ENCODE peak calls at places on chromosomes 3 and 15, in four cellular contexts. Q is A549, E is WTC11, M is K562. B is an unnamed sample.

GRCh38 chr15:31292391-31293020 is 34.1 kb upstream of the KLF13 start:
- DNase-seq in Q (no peak), E (no peak), M (no peak), B (peak; percentile 71)

GRCh38 chr3:186670148-186670547 is 4.3 kb downstream of the HRG start:
- DNase-seq in Q (no peak), E (no peak), M (no peak), B (no peak)

GRCh38 chr15:64634576-64635485 is 140.6 kb downstream of the RBPMS2 start:
- DNase-seq in Q (peak; percentile 59), E (peak; percentile 64), M (no peak), B (peak; percentile 72)

GRCh38 chr3:185992801-185993467 is 55.1 kb upstream of the TRA2B start:
- DNase-seq in Q (no peak), E (no peak), M (no peak), B (no peak)

GRCh38 chr3:130679218-130679617 is 67.4 kb downstream of the PIK3R4 start:
- DNase-seq in Q (no peak), E (no peak), M (no peak), B (no peak)

GRCh38 chr3:16596352-16597032 is 8.7 kb downstream of the DAZL start:
- DNase-seq in Q (no peak), E (no peak), M (no peak), B (no peak)

GRCh38 chr3:14921811-14922705 is 25.3 kb upstream of the NR2C2 start:
- DNase-seq in Q (no peak), E (no peak), M (no peak), B (no peak)

GRCh38 chr3:66534304-66534703 is 33.5 kb upstream of the LRIG1 start:
- DNase-seq in Q (no peak), E (no peak), M (no peak), B (no peak)

GRCh38 chr3:33044676-33045075 is 52.3 kb downstream of the GLB1 start:
- DNase-seq in Q (no peak), E (no peak), M (no peak), B (no peak)

GRCh38 chr3:37287776-37288175 is 113.4 kb upstream of the LRRFIP2 start:
- DNase-seq in Q (no peak), E (no peak), M (no peak), B (no peak)

GRCh38 chr3:110423276-110423675 is 648.3 kb upstream of the NECTIN3 start:
- DNase-seq in Q (no peak), E (no peak), M (no peak), B (no peak)

GRCh38 chr3:184584001-184584891 is 22.7 kb downstream of the EPHB3 start:
- DNase-seq in Q (no peak), E (peak; percentile 64), M (no peak), B (no peak)

GRCh38 chr15:90087454-90088154 is 14.7 kb downstream of the IDH2 start:
- DNase-seq in Q (peak; percentile 85), E (no peak), M (peak; percentile 81), B (peak; percentile 36)

GRCh38 chr15:90084876-90085423 is 17.3 kb downstream of the IDH2 start:
- DNase-seq in Q (no peak), E (no peak), M (no peak), B (no peak)

GRCh38 chr15:90085565-90085964 is 16.7 kb downstream of the IDH2 start:
- DNase-seq in Q (no peak), E (no peak), M (no peak), B (no peak)

GRCh38 chr15:90083954-90084607 is 18.2 kb downstream of the IDH2 start:
- DNase-seq in Q (no peak), E (no peak), M (no peak), B (no peak)

DNA sequence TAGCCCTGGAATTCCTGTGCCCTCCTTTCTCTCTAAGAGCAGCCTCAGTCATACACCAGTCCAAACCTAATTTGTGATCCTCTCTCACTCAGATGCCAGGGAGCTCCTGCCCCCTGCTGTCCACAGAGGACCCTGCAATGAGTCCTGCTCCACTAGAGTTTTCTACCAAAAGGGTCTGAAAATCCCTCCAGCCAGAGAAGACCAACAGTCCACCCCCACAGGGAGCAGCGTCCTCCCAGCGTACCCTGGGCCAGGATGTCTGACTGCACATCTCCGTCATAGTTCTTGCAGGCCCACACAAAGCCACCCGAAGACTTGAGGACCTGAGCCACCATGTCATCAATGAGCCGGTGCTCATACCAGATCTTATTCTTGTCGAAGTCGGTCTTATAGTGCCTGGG is 15.4 kb downstream of the IDH2 start:
- DNase-seq in Q (peak; percentile 68), E (peak; percentile 68), M (peak; percentile 74), B (peak; percentile 44)
- TF ChIP-seq HMGXB4 in Q (no peak), E (no peak), M (no peak), B (no peak)

GRCh38 chr15:71154607-71155200 is 39.4 kb downstream of the THSD4 start:
- DNase-seq in Q (no peak), E (no peak), M (no peak), B (no peak)
- TF ChIP-seq HMGXB4 in Q (no peak), E (no peak), M (no peak), B (no peak)

DNA sequence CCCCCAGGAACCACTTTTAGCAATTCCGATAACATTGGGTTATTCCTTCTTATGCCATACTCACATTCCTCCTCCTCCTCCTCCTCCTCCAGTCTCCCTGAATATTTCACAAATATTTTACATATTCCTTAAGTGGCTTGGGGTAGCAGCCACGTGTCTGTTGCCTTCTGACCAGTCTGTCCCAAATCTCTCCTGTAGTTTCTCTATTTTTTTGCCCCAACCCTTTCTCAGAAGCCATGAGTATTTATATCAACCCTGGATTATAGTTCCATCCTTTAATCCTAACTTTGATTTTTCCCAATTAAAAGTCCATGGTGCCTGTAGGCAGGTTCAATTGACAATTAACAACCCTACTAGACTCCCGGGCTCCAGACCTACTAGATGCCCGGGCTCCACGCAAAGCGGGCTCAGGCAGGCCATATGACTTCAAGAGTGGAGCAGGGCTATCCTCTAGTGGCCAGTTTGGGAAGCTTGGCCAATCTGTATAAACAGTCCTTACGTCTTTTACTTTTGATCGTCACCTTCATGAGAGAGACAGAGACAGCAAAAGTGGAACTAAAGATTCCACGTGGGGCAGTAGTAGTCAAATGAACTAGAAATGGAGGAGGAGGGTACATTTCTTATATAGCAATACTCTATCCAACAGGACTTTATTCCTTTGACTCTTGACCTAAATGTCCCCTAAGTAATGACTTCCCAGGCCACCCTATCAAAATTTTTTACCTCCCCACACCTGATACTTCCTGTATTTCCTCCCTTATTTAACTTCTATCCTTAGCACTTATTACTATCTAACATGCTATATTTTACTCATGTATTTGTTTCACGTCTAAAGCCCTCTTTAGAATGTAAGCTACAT is 69.7 kb downstream of the USF3 start:
- DNase-seq in Q (peak; percentile 82), E (peak; percentile 76), M (peak; percentile 36), B (peak; percentile 61)
- TF ChIP-seq HMGXB4 in Q (no peak), E (no peak), M (no peak), B (peak; percentile 64)

GRCh38 chr3:197168606-197169005 is 129.8 kb downstream of the DLG1 start:
- DNase-seq in Q (peak; percentile 8), E (no peak), M (peak; percentile 47), B (no peak)
- TF ChIP-seq HMGXB4 in Q (no peak), E (no peak), M (no peak), B (no peak)

DNA sequence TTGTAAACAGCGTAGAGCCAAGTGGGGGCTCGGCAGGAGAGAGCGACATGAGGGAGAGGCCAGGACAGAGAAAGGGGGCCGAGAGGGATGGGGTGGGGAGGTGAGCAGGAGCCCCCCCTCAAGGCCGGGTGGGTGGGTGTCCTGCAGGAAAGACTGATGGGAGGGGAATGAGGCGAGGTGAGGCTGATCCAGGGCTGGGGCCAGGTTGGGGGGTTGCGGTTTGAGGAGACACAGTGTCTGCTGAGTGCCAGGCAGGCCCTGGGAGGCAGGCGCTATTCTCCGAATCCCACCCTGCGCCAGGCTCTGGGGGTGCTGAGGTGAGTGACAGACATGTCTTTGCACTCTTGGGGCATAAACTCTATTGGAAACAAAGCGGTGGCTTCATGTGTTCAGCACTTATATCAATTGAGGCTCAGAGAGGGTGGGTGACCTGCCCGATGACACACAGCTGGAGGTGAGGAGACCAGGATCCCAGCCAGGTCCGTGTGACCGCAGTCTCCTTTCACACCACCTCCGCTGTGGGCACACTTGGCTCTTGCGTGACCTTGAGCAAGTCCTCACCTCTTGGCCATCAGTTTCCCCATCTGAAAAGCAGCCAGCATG is 19.7 kb upstream of the CSPG4 start:
- DNase-seq in Q (no peak), E (no peak), M (no peak), B (no peak)
- TF ChIP-seq HMGXB4 in Q (no peak), E (no peak), M (no peak), B (no peak)

GRCh38 chr3:169992156-169992555 is 25.5 kb downstream of the SEC62 start:
- DNase-seq in Q (no peak), E (no peak), M (no peak), B (no peak)

GRCh38 chr3:169998668-169999131 is 32.1 kb downstream of the SEC62 start:
- DNase-seq in Q (peak; percentile 58), E (no peak), M (no peak), B (peak; percentile 76)

GRCh38 chr3:169992781-169993180 is 26.2 kb downstream of the SEC62 start:
- DNase-seq in Q (no peak), E (no peak), M (no peak), B (no peak)

GRCh38 chr3:169999433-169999832 is 32.8 kb downstream of the SEC62 start:
- DNase-seq in Q (no peak), E (no peak), M (no peak), B (no peak)

GRCh38 chr3:169996063-169996462 is 29.5 kb downstream of the SEC62 start:
- DNase-seq in Q (no peak), E (no peak), M (no peak), B (no peak)
- TF ChIP-seq HMGXB4 in Q (no peak), E (no peak), M (no peak), B (no peak)

GRCh38 chr3:58183221-58183620 is 27.6 kb downstream of the DNASE1L3 start:
- DNase-seq in Q (no peak), E (no peak), M (no peak), B (no peak)
- TF ChIP-seq HMGXB4 in Q (no peak), E (no peak), M (no peak), B (no peak)